ENCODE peak calls at places on chromosomes 3 and 15, in six cellular contexts. K is SK-N-SH, N is GM23248, I is neural progenitor cell, B is HCT116, X is MM.1S. M is an unnamed sample. For H3K79me2, the result is how much of the 10 kb centered on the place peaks cover.

GRCh38 chr3:94115482-94115881 is 52.6 kb downstream of the NSUN3 start:
- DNase-seq in K (peak), N (peak), I (peak), B (peak), X (peak), M (peak)

GRCh38 chr15:48394172-48394571 is 62.9 kb downstream of the DUT start:
- DNase-seq in K (no peak), N (no peak), I (no peak), B (no peak), X (no peak), M (no peak)

GRCh38 chr3:71581451-71581980 is 2.0 kb downstream of the FOXP1 start:
- DNase-seq in K (peak), N (peak), I (peak), B (no peak), X (no peak), M (peak)

GRCh38 chr15:88791637-88792036 is 11.6 kb upstream of the ACAN start:
- DNase-seq in K (no peak), N (peak), I (no peak), B (no peak), X (no peak), M (peak)

GRCh38 chr3:197599089-197599765 is 43.5 kb upstream of the BDH1 start:
- DNase-seq in K (peak), N (peak), I (peak), B (peak), X (peak), M (peak)

GRCh38 chr3:52534281-52535183 is 875 bp upstream of the NT5DC2 start:
- DNase-seq in K (peak), N (peak), I (peak), B (no peak), X (no peak), M (peak)

GRCh38 chr15:64354683-64355558 is 1.1 kb downstream of the CSNK1G1 start:
- DNase-seq in K (no peak), N (peak), I (no peak), B (no peak), X (no peak), M (no peak)

GRCh38 chr3:48614044-48614443 is 4.6 kb upstream of the UQCRC1 start:
- DNase-seq in K (no peak), N (peak), I (no peak), B (no peak), X (no peak), M (peak)

GRCh38 chr3:100796556-100796955 is 87.3 kb downstream of the TFG start:
- DNase-seq in K (no peak), N (peak), I (peak), B (peak), X (peak), M (peak)

GRCh38 chr15:89761929-89762328 is 10.9 kb upstream of the MESP1 start:
- DNase-seq in K (no peak), N (no peak), I (no peak), B (no peak), X (peak), M (no peak)

GRCh38 chr3:116423365-116423764 is 21.9 kb downstream of the LSAMP start:
- DNase-seq in K (no peak), N (peak), I (peak), B (no peak), X (no peak), M (no peak)

GRCh38 chr15:88505721-88506120 is 38.2 kb downstream of the MRPS11 start:
- DNase-seq in K (no peak), N (no peak), I (no peak), B (no peak), X (no peak), M (peak)

GRCh38 chr3:54968546-54969172 is 40.8 kb upstream of the LRTM1 start:
- DNase-seq in K (no peak), N (peak), I (peak), B (no peak), X (no peak), M (no peak)

GRCh38 chr15:57696146-57696545 is 10.4 kb upstream of the POLR2M start:
- DNase-seq in K (no peak), N (no peak), I (no peak), B (no peak), X (no peak), M (no peak)

GRCh38 chr3:110859340-110859739 is 212.3 kb upstream of the NECTIN3 start:
- DNase-seq in K (no peak), N (no peak), I (no peak), B (no peak), X (no peak), M (no peak)

GRCh38 chr15:50907866-50908208 is 646 bp upstream of the AP4E1 start:
- DNase-seq in K (no peak), N (peak), I (peak), B (peak), X (peak), M (peak)

GRCh38 chr3:17014286-17014685 is 129.5 kb downstream of the PLCL2 start:
- DNase-seq in K (no peak), N (no peak), I (no peak), B (no peak), X (no peak), M (no peak)

GRCh38 chr3:100993309-100993708 is at the start of gene ABI3BP:
- DNase-seq in K (peak), N (peak), I (peak), B (peak), X (no peak), M (peak)

GRCh38 chr3:17664923-17665322 is 77.5 kb downstream of the TBC1D5 start:
- DNase-seq in K (no peak), N (no peak), I (no peak), B (no peak), X (no peak), M (no peak)

GRCh38 chr15:25944386-25944785 is 81.3 kb upstream of the ATP10A start:
- DNase-seq in K (no peak), N (no peak), I (no peak), B (no peak), X (no peak), M (no peak)

GRCh38 chr3:146468234-146468931 is 978 bp downstream of the PLSCR2 start:
- DNase-seq in K (no peak), N (peak), I (no peak), B (no peak), X (no peak), M (peak)

GRCh38 chr3:197597335-197597734 is 41.6 kb upstream of the BDH1 start:
- DNase-seq in K (no peak), N (no peak), I (no peak), B (no peak), X (no peak), M (no peak)

GRCh38 chr3:194521514-194522260 is 34.9 kb upstream of the ATP13A3 start:
- DNase-seq in K (no peak), N (peak), I (no peak), B (no peak), X (no peak), M (peak)

GRCh38 chr3:145191543-145191942 is 969.4 kb downstream of the PLOD2 start:
- DNase-seq in K (no peak), N (no peak), I (no peak), B (no peak), X (no peak), M (peak)

GRCh38 chr3:102163039-102163817 is 271.6 kb upstream of the ZPLD1 start:
- DNase-seq in K (peak), N (peak), I (no peak), B (no peak), X (no peak), M (peak)

GRCh38 chr3:175149675-175150074 is 290.5 kb downstream of the NAALADL2 start:
- DNase-seq in K (no peak), N (no peak), I (no peak), B (no peak), X (peak), M (peak)

GRCh38 chr3:188026191-188026968 is 127.6 kb upstream of the LPP start:
- DNase-seq in K (no peak), N (no peak), I (no peak), B (no peak), X (no peak), M (no peak)

GRCh38 chr3:33749546-33750215 is 31.6 kb upstream of the CLASP2 start:
- DNase-seq in K (no peak), N (peak), I (no peak), B (no peak), X (no peak), M (peak)

GRCh38 chr3:4394048-4394447 is 73.0 kb downstream of the SUMF1 start:
- DNase-seq in K (no peak), N (no peak), I (no peak), B (no peak), X (no peak), M (no peak)

GRCh38 chr3:184525337-184526157 is 36.0 kb upstream of the EPHB3 start:
- DNase-seq in K (peak), N (peak), I (peak), B (no peak), X (no peak), M (no peak)

GRCh38 chr15:90836296-90836871 is 32.0 kb upstream of the FURIN start:
- DNase-seq in K (no peak), N (peak), I (no peak), B (no peak), X (no peak), M (peak)

GRCh38 chr15:67505675-67506572 is 15.0 kb upstream of the C15orf61 start:
- DNase-seq in K (no peak), N (no peak), I (no peak), B (no peak), X (no peak), M (no peak)

GRCh38 chr3:487580-487979 is 291.0 kb downstream of the CHL1 start:
- DNase-seq in K (no peak), N (peak), I (no peak), B (no peak), X (no peak), M (peak)

GRCh38 chr15:34793071-34793470 is 2.3 kb downstream of the ACTC1 start:
- DNase-seq in K (no peak), N (no peak), I (no peak), B (no peak), X (no peak), M (no peak)

GRCh38 chr3:79148786-79149185 is 619.0 kb downstream of the ROBO1 start:
- DNase-seq in K (no peak), N (peak), I (no peak), B (no peak), X (no peak), M (no peak)

GRCh38 chr3:35254917-35255316 is 384.4 kb upstream of the ARPP21 start:
- DNase-seq in K (no peak), N (no peak), I (no peak), B (no peak), X (no peak), M (no peak)

GRCh38 chr3:16523778-16524177 is 10.3 kb upstream of the RFTN1 start:
- DNase-seq in K (no peak), N (no peak), I (no peak), B (no peak), X (no peak), M (no peak)

GRCh38 chr3:134326760-134327593 is 47.3 kb downstream of the AMOTL2 start:
- DNase-seq in K (no peak), N (peak), I (peak), B (no peak), X (no peak), M (peak)
- H3K9ac ChIP-seq in K (peak), N (peak), I (no peak), B (peak), X (no peak), M (peak)

DNA sequence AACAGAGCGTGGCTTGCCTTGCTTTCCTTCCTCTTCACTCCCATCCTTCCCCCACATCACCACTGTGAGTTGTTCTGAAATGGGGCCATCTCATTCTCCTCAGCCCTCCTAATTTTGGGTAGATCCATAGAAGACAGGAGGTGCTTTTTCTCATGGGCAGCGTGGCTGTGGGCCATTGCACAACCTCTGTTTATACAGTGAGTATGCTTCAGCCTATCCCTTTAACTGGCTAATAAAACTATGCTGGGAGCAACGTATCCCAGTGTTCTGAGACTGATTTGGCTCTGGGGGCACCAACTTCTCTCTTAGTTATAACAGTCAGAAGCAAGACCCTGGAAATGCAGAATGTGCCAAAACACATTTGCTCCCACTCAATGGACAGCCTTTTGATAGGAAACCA is 97.1 kb upstream of the ICE2 start:
- DNase-seq in K (no peak), N (peak), I (peak), B (no peak), X (no peak), M (peak)
- TF ChIP-seq EZH2phosphoT487 in K (no peak), N (no peak), I (no peak), B (no peak), X (no peak), M (no peak)

DNA sequence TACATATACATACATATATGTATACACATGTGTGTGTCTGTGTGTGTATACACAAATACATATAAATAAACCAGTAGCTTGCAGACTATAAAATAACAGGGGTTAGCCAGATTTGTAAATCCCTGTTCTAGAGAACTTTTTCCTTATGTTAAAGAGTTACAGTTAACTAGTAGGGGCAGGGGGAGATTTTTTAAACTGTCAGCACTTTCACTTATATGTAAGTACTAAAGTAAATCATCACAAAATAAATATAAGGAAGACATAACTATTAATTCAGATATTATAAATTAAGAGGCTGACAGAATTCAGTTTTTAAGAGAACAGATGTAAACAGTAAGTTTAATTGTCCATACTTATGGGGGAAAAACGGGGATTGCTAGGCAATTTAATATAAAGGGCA is 74.0 kb downstream of the LRRFIP2 start:
- DNase-seq in K (no peak), N (no peak), I (no peak), B (no peak), X (no peak), M (no peak)
- H3K79me2 ChIP-seq in K (half or more), N (half or more), I (under half), B (under half), X (under half), M (under half)

GRCh38 chr3:11600501-11601282 is 43.0 kb downstream of the VGLL4 start:
- DNase-seq in K (no peak), N (peak), I (peak), B (peak), X (no peak), M (peak)
- H3K9ac ChIP-seq in K (no peak), N (peak), I (no peak), B (no peak), X (no peak), M (peak)

DNA sequence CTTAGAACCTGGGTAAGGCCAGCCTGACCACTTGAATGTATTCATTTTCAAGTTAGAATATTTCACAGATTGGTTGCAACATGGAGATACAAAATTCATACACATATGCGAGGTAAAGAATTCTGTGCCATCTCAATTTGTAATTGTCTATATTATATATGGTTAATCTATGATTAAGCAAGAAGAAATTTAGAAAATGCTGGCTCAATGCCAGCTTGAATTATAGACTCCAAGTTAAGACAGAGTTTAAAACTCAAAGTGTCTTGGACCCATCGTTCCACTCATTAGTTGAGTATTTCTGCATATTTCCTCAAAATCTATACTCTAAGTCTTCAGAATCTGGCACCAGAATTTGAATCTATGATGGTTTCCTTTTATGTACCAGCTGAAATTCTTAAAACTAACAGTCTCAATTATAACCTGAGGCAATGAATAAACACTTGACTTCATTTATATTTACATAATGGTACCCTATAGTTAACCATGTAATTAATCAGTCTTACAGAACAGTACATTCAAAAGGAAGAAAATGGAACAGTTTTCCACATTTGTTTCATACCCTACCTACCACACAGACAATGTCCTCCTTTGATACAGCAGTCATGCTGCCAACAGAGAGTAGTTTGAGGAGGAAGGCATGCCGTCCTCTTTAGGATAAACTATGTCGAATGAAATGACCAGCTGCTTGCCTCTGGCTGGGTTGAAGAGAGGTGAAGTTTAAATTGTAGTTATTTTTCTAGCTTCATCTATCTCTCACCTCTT is 95.7 kb downstream of the CD47 start:
- DNase-seq in K (no peak), N (no peak), I (no peak), B (no peak), X (no peak), M (peak)
- TF ChIP-seq EZH2phosphoT487 in K (no peak), N (no peak), I (no peak), B (no peak), X (no peak), M (no peak)

GRCh38 chr15:29802411-29802810 is 19.9 kb downstream of the TJP1 start:
- DNase-seq in K (peak), N (no peak), I (no peak), B (no peak), X (no peak), M (no peak)

GRCh38 chr15:29800441-29801366 is 21.6 kb downstream of the TJP1 start:
- DNase-seq in K (peak), N (no peak), I (no peak), B (no peak), X (no peak), M (no peak)

GRCh38 chr15:29805043-29805707 is 17.1 kb downstream of the TJP1 start:
- DNase-seq in K (no peak), N (peak), I (no peak), B (no peak), X (no peak), M (peak)

GRCh38 chr15:29799859-29800258 is 22.4 kb downstream of the TJP1 start:
- DNase-seq in K (no peak), N (no peak), I (no peak), B (no peak), X (no peak), M (no peak)

DNA sequence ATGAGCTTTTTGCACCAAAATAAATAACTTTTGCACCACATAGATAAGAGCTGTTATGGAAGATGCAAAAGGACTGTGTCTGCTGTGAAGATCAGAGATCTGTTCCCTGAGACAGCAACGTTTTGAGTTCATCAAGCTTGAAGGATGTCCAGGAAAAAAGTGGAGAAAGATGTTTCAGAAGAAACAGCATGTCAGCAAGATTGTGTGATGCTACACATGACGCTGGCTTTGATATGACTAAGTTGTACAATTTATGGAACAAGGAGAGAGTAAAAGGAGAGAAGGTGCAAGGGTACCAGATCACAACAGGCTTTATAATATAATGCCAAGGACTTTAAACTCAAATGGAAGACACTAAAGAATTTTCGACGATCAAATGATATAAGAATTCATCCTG is 16.6 kb downstream of the TJP1 start:
- DNase-seq in K (no peak), N (no peak), I (no peak), B (no peak), X (no peak), M (no peak)
- H3K79me2 ChIP-seq in K (half or more), N (half or more), I (half or more), B (half or more), X (under half), M (half or more)

DNA sequence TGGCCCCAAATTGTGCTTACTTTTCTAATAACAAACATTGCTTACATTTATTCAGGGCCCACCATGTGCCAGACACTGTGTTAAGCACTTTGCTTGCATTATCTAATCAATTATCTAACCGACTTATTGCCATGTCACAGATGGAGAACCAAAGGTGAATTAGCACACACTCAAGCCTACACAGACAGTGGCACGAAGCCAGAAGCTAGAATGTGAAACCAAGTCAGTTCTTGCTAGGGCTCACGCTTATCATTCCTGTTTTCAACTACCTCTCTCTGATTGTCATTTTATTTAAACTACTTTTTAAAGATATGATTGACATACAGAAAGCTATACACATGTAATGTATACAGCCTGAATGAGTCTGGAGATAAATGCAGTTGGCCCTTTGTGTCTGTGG is 215.7 kb upstream of the CFAP20DC start:
- DNase-seq in K (no peak), N (no peak), I (no peak), B (no peak), X (no peak), M (no peak)
- H3K9ac ChIP-seq in K (no peak), N (no peak), I (no peak), B (no peak), X (no peak), M (no peak)

GRCh38 chr3:8371085-8371551 is 130.5 kb upstream of the LMCD1 start:
- DNase-seq in K (no peak), N (peak), I (no peak), B (no peak), X (no peak), M (peak)

GRCh38 chr3:8369638-8370037 is 132.0 kb upstream of the LMCD1 start:
- DNase-seq in K (no peak), N (no peak), I (no peak), B (no peak), X (no peak), M (no peak)

GRCh38 chr3:8368598-8368997 is 133.0 kb upstream of the LMCD1 start:
- DNase-seq in K (no peak), N (no peak), I (no peak), B (no peak), X (no peak), M (no peak)

GRCh38 chr3:8363200-8363599 is 138.4 kb upstream of the LMCD1 start:
- DNase-seq in K (no peak), N (no peak), I (no peak), B (no peak), X (no peak), M (no peak)

GRCh38 chr3:8366214-8366613 is 135.4 kb upstream of the LMCD1 start:
- DNase-seq in K (no peak), N (no peak), I (no peak), B (no peak), X (no peak), M (no peak)
- TF ChIP-seq EZH2phosphoT487 in K (no peak), N (no peak), I (no peak), B (no peak), X (no peak), M (no peak)

GRCh38 chr3:58179235-58180098 is 31.3 kb downstream of the DNASE1L3 start:
- DNase-seq in K (no peak), N (no peak), I (no peak), B (no peak), X (no peak), M (no peak)
- H3K79me2 ChIP-seq in K (under half), N (under half), I (under half), B (under half), X (under half), M (under half)

M was measured in PC-3.